ENCODE peak calls at places on chromosomes 13 and 19, in eight cellular contexts. One of them, this sample, is unnamed.
A peak's percentile ranks its signal among the peaks of the same experiment; 100 is the strongest.

GRCh38 chr13:104008571-104009435 is 942.6 kb upstream of the SLC10A2 start:
- DNase-seq in stimulated activated CD4-positive, alpha-beta T cell treated with anti-CD3 and anti-CD28 coated beads, Interleukin-15, amount 100 ng/mL, for 1 hour: no peak
- DNase-seq in CD4-positive, alpha-beta T cell: no peak
- DNase-seq in A549: no peak
- DNase-seq in activated gamma-delta T cell treated with Interleukin-2 at 50 U/mL for 16 hours: no peak
- DNase-seq in activated CD4-positive, alpha-beta T cell treated with anti-CD3 and anti-CD28 coated beads for 24 hours: no peak
- DNase-seq in activated CD4-positive, CD25-positive, alpha-beta regulatory T cell treated with anti-CD3 and anti-CD28 coated beads, Interleukin-2, amount 50 U/mL, for 72 hours: no peak
- DNase-seq in NCI-H2107: no peak
- DNase-seq in this sample: no peak

GRCh38 chr19:11264452-11265176 is 2.3 kb upstream of the DOCK6 start:
- DNase-seq in CD4-positive, alpha-beta T cell: no peak
- DNase-seq in stimulated activated CD4-positive, alpha-beta T cell treated with anti-CD3 and anti-CD28 coated beads, Interleukin-15, amount 100 ng/mL, for 1 hour: no peak
- DNase-seq in activated gamma-delta T cell treated with Interleukin-2 at 50 U/mL for 16 hours: no peak
- DNase-seq in activated CD4-positive, alpha-beta T cell treated with anti-CD3 and anti-CD28 coated beads for 24 hours: no peak
- DNase-seq in NCI-H2107: no peak
- DNase-seq in A549: peak; percentile 38
- DNase-seq in activated CD4-positive, CD25-positive, alpha-beta regulatory T cell treated with anti-CD3 and anti-CD28 coated beads, Interleukin-2, amount 50 U/mL, for 72 hours: no peak
- DNase-seq in this sample: no peak

GRCh38 chr19:13788991-13789390 is 6.3 kb upstream of the ZSWIM4 start:
- DNase-seq in stimulated activated CD4-positive, alpha-beta T cell treated with anti-CD3 and anti-CD28 coated beads, Interleukin-15, amount 100 ng/mL, for 1 hour: no peak
- DNase-seq in NCI-H2107: no peak
- DNase-seq in A549: no peak
- DNase-seq in activated gamma-delta T cell treated with Interleukin-2 at 50 U/mL for 16 hours: peak; percentile 39
- DNase-seq in CD4-positive, alpha-beta T cell: peak; percentile 38
- DNase-seq in activated CD4-positive, alpha-beta T cell treated with anti-CD3 and anti-CD28 coated beads for 24 hours: no peak
- DNase-seq in activated CD4-positive, CD25-positive, alpha-beta regulatory T cell treated with anti-CD3 and anti-CD28 coated beads, Interleukin-2, amount 50 U/mL, for 72 hours: no peak
- DNase-seq in this sample: no peak

GRCh38 chr13:40506592-40507446 is 159.6 kb downstream of the FOXO1 start:
- DNase-seq in stimulated activated CD4-positive, alpha-beta T cell treated with anti-CD3 and anti-CD28 coated beads, Interleukin-15, amount 100 ng/mL, for 1 hour: no peak
- DNase-seq in activated gamma-delta T cell treated with Interleukin-2 at 50 U/mL for 16 hours: no peak
- DNase-seq in activated CD4-positive, CD25-positive, alpha-beta regulatory T cell treated with anti-CD3 and anti-CD28 coated beads, Interleukin-2, amount 50 U/mL, for 72 hours: no peak
- DNase-seq in NCI-H2107: no peak
- DNase-seq in A549: no peak
- DNase-seq in activated CD4-positive, alpha-beta T cell treated with anti-CD3 and anti-CD28 coated beads for 24 hours: no peak
- DNase-seq in CD4-positive, alpha-beta T cell: no peak
- DNase-seq in this sample: no peak

GRCh38 chr13:66492479-66492878 is 737.7 kb downstream of the PCDH9 start:
- DNase-seq in activated CD4-positive, CD25-positive, alpha-beta regulatory T cell treated with anti-CD3 and anti-CD28 coated beads, Interleukin-2, amount 50 U/mL, for 72 hours: no peak
- DNase-seq in activated CD4-positive, alpha-beta T cell treated with anti-CD3 and anti-CD28 coated beads for 24 hours: no peak
- DNase-seq in NCI-H2107: no peak
- DNase-seq in A549: peak; percentile 36
- DNase-seq in activated gamma-delta T cell treated with Interleukin-2 at 50 U/mL for 16 hours: no peak
- DNase-seq in stimulated activated CD4-positive, alpha-beta T cell treated with anti-CD3 and anti-CD28 coated beads, Interleukin-15, amount 100 ng/mL, for 1 hour: no peak
- DNase-seq in CD4-positive, alpha-beta T cell: no peak
- DNase-seq in this sample: no peak

GRCh38 chr19:29545866-29546582 is 20.2 kb downstream of the VSTM2B start:
- DNase-seq in A549: no peak
- DNase-seq in activated CD4-positive, alpha-beta T cell treated with anti-CD3 and anti-CD28 coated beads for 24 hours: no peak
- DNase-seq in CD4-positive, alpha-beta T cell: no peak
- DNase-seq in NCI-H2107: no peak
- DNase-seq in activated gamma-delta T cell treated with Interleukin-2 at 50 U/mL for 16 hours: no peak
- DNase-seq in stimulated activated CD4-positive, alpha-beta T cell treated with anti-CD3 and anti-CD28 coated beads, Interleukin-15, amount 100 ng/mL, for 1 hour: no peak
- DNase-seq in activated CD4-positive, CD25-positive, alpha-beta regulatory T cell treated with anti-CD3 and anti-CD28 coated beads, Interleukin-2, amount 50 U/mL, for 72 hours: no peak
- DNase-seq in this sample: no peak

GRCh38 chr13:27336005-27336673 is 65.5 kb downstream of the RASL11A start:
- DNase-seq in NCI-H2107: no peak
- DNase-seq in A549: no peak
- DNase-seq in activated CD4-positive, alpha-beta T cell treated with anti-CD3 and anti-CD28 coated beads for 24 hours: no peak
- DNase-seq in stimulated activated CD4-positive, alpha-beta T cell treated with anti-CD3 and anti-CD28 coated beads, Interleukin-15, amount 100 ng/mL, for 1 hour: no peak
- DNase-seq in CD4-positive, alpha-beta T cell: no peak
- DNase-seq in activated gamma-delta T cell treated with Interleukin-2 at 50 U/mL for 16 hours: no peak
- DNase-seq in activated CD4-positive, CD25-positive, alpha-beta regulatory T cell treated with anti-CD3 and anti-CD28 coated beads, Interleukin-2, amount 50 U/mL, for 72 hours: no peak
- DNase-seq in this sample: no peak

GRCh38 chr19:6063576-6063961 is 46.7 kb downstream of the RFX2 start:
- DNase-seq in stimulated activated CD4-positive, alpha-beta T cell treated with anti-CD3 and anti-CD28 coated beads, Interleukin-15, amount 100 ng/mL, for 1 hour: no peak
- DNase-seq in activated CD4-positive, alpha-beta T cell treated with anti-CD3 and anti-CD28 coated beads for 24 hours: no peak
- DNase-seq in CD4-positive, alpha-beta T cell: no peak
- DNase-seq in A549: no peak
- DNase-seq in activated gamma-delta T cell treated with Interleukin-2 at 50 U/mL for 16 hours: no peak
- DNase-seq in activated CD4-positive, CD25-positive, alpha-beta regulatory T cell treated with anti-CD3 and anti-CD28 coated beads, Interleukin-2, amount 50 U/mL, for 72 hours: peak; percentile 23
- DNase-seq in NCI-H2107: no peak
- DNase-seq in this sample: no peak

GRCh38 chr13:45468676-45469075 is 3.9 kb downstream of the COG3 start:
- DNase-seq in activated CD4-positive, CD25-positive, alpha-beta regulatory T cell treated with anti-CD3 and anti-CD28 coated beads, Interleukin-2, amount 50 U/mL, for 72 hours: no peak
- DNase-seq in NCI-H2107: no peak
- DNase-seq in stimulated activated CD4-positive, alpha-beta T cell treated with anti-CD3 and anti-CD28 coated beads, Interleukin-15, amount 100 ng/mL, for 1 hour: no peak
- DNase-seq in activated CD4-positive, alpha-beta T cell treated with anti-CD3 and anti-CD28 coated beads for 24 hours: no peak
- DNase-seq in CD4-positive, alpha-beta T cell: no peak
- DNase-seq in activated gamma-delta T cell treated with Interleukin-2 at 50 U/mL for 16 hours: no peak
- DNase-seq in A549: no peak
- DNase-seq in this sample: no peak

GRCh38 chr19:29329460-29330134 is 116.6 kb upstream of the UQCRFS1 start:
- DNase-seq in activated gamma-delta T cell treated with Interleukin-2 at 50 U/mL for 16 hours: no peak
- DNase-seq in activated CD4-positive, CD25-positive, alpha-beta regulatory T cell treated with anti-CD3 and anti-CD28 coated beads, Interleukin-2, amount 50 U/mL, for 72 hours: no peak
- DNase-seq in NCI-H2107: no peak
- DNase-seq in stimulated activated CD4-positive, alpha-beta T cell treated with anti-CD3 and anti-CD28 coated beads, Interleukin-15, amount 100 ng/mL, for 1 hour: no peak
- DNase-seq in CD4-positive, alpha-beta T cell: no peak
- DNase-seq in A549: peak; percentile 36
- DNase-seq in activated CD4-positive, alpha-beta T cell treated with anti-CD3 and anti-CD28 coated beads for 24 hours: no peak
- DNase-seq in this sample: no peak

GRCh38 chr19:8036438-8037099 is 16.0 kb upstream of the CCL25 start:
- DNase-seq in activated CD4-positive, alpha-beta T cell treated with anti-CD3 and anti-CD28 coated beads for 24 hours: no peak
- DNase-seq in stimulated activated CD4-positive, alpha-beta T cell treated with anti-CD3 and anti-CD28 coated beads, Interleukin-15, amount 100 ng/mL, for 1 hour: no peak
- DNase-seq in activated CD4-positive, CD25-positive, alpha-beta regulatory T cell treated with anti-CD3 and anti-CD28 coated beads, Interleukin-2, amount 50 U/mL, for 72 hours: no peak
- DNase-seq in NCI-H2107: peak; percentile 57
- DNase-seq in A549: no peak
- DNase-seq in CD4-positive, alpha-beta T cell: no peak
- DNase-seq in activated gamma-delta T cell treated with Interleukin-2 at 50 U/mL for 16 hours: no peak
- DNase-seq in this sample: no peak

GRCh38 chr13:91314888-91315287 is 32.6 kb upstream of the MIR17HG start:
- DNase-seq in A549: no peak
- DNase-seq in stimulated activated CD4-positive, alpha-beta T cell treated with anti-CD3 and anti-CD28 coated beads, Interleukin-15, amount 100 ng/mL, for 1 hour: no peak
- DNase-seq in CD4-positive, alpha-beta T cell: no peak
- DNase-seq in NCI-H2107: no peak
- DNase-seq in activated CD4-positive, alpha-beta T cell treated with anti-CD3 and anti-CD28 coated beads for 24 hours: no peak
- DNase-seq in activated gamma-delta T cell treated with Interleukin-2 at 50 U/mL for 16 hours: no peak
- DNase-seq in activated CD4-positive, CD25-positive, alpha-beta regulatory T cell treated with anti-CD3 and anti-CD28 coated beads, Interleukin-2, amount 50 U/mL, for 72 hours: no peak
- DNase-seq in this sample: no peak

GRCh38 chr13:57672168-57672567 is 40.6 kb downstream of the PCDH17 start:
- DNase-seq in CD4-positive, alpha-beta T cell: no peak
- DNase-seq in activated CD4-positive, alpha-beta T cell treated with anti-CD3 and anti-CD28 coated beads for 24 hours: no peak
- DNase-seq in activated gamma-delta T cell treated with Interleukin-2 at 50 U/mL for 16 hours: no peak
- DNase-seq in NCI-H2107: no peak
- DNase-seq in A549: no peak
- DNase-seq in activated CD4-positive, CD25-positive, alpha-beta regulatory T cell treated with anti-CD3 and anti-CD28 coated beads, Interleukin-2, amount 50 U/mL, for 72 hours: no peak
- DNase-seq in stimulated activated CD4-positive, alpha-beta T cell treated with anti-CD3 and anti-CD28 coated beads, Interleukin-15, amount 100 ng/mL, for 1 hour: no peak
- DNase-seq in this sample: no peak

GRCh38 chr13:70568571-70568970 is 460.3 kb upstream of the KLHL1 start:
- DNase-seq in stimulated activated CD4-positive, alpha-beta T cell treated with anti-CD3 and anti-CD28 coated beads, Interleukin-15, amount 100 ng/mL, for 1 hour: no peak
- DNase-seq in activated CD4-positive, CD25-positive, alpha-beta regulatory T cell treated with anti-CD3 and anti-CD28 coated beads, Interleukin-2, amount 50 U/mL, for 72 hours: no peak
- DNase-seq in activated gamma-delta T cell treated with Interleukin-2 at 50 U/mL for 16 hours: no peak
- DNase-seq in CD4-positive, alpha-beta T cell: no peak
- DNase-seq in A549: peak; percentile 45
- DNase-seq in NCI-H2107: peak; percentile 12
- DNase-seq in activated CD4-positive, alpha-beta T cell treated with anti-CD3 and anti-CD28 coated beads for 24 hours: no peak
- DNase-seq in this sample: no peak

GRCh38 chr19:18650048-18650435 is 13.2 kb downstream of the KLHL26 start:
- DNase-seq in activated CD4-positive, alpha-beta T cell treated with anti-CD3 and anti-CD28 coated beads for 24 hours: no peak
- DNase-seq in CD4-positive, alpha-beta T cell: no peak
- DNase-seq in A549: no peak
- DNase-seq in stimulated activated CD4-positive, alpha-beta T cell treated with anti-CD3 and anti-CD28 coated beads, Interleukin-15, amount 100 ng/mL, for 1 hour: no peak
- DNase-seq in activated CD4-positive, CD25-positive, alpha-beta regulatory T cell treated with anti-CD3 and anti-CD28 coated beads, Interleukin-2, amount 50 U/mL, for 72 hours: no peak
- DNase-seq in activated gamma-delta T cell treated with Interleukin-2 at 50 U/mL for 16 hours: no peak
- DNase-seq in NCI-H2107: no peak
- DNase-seq in this sample: no peak

GRCh38 chr19:49896863-49897621 is at the start of gene IL4I1:
- DNase-seq in CD4-positive, alpha-beta T cell: peak; percentile 60
- DNase-seq in NCI-H2107: no peak
- DNase-seq in activated gamma-delta T cell treated with Interleukin-2 at 50 U/mL for 16 hours: peak; percentile 58
- DNase-seq in stimulated activated CD4-positive, alpha-beta T cell treated with anti-CD3 and anti-CD28 coated beads, Interleukin-15, amount 100 ng/mL, for 1 hour: peak; percentile 37
- DNase-seq in A549: no peak
- DNase-seq in activated CD4-positive, alpha-beta T cell treated with anti-CD3 and anti-CD28 coated beads for 24 hours: peak; percentile 46
- DNase-seq in activated CD4-positive, CD25-positive, alpha-beta regulatory T cell treated with anti-CD3 and anti-CD28 coated beads, Interleukin-2, amount 50 U/mL, for 72 hours: peak; percentile 64
- DNase-seq in this sample: no peak

GRCh38 chr19:18006895-18007604 is 920 bp upstream of the ARRDC2 start:
- DNase-seq in stimulated activated CD4-positive, alpha-beta T cell treated with anti-CD3 and anti-CD28 coated beads, Interleukin-15, amount 100 ng/mL, for 1 hour: peak; percentile 74
- DNase-seq in activated CD4-positive, CD25-positive, alpha-beta regulatory T cell treated with anti-CD3 and anti-CD28 coated beads, Interleukin-2, amount 50 U/mL, for 72 hours: peak; percentile 89
- DNase-seq in CD4-positive, alpha-beta T cell: peak; percentile 83
- DNase-seq in activated CD4-positive, alpha-beta T cell treated with anti-CD3 and anti-CD28 coated beads for 24 hours: peak; percentile 75
- DNase-seq in A549: peak; percentile 71
- DNase-seq in activated gamma-delta T cell treated with Interleukin-2 at 50 U/mL for 16 hours: peak; percentile 77
- DNase-seq in NCI-H2107: peak; percentile 70
- DNase-seq in this sample: peak; percentile 98

GRCh38 chr13:62212246-62212645 is 796.6 kb upstream of the PCDH20 start:
- DNase-seq in stimulated activated CD4-positive, alpha-beta T cell treated with anti-CD3 and anti-CD28 coated beads, Interleukin-15, amount 100 ng/mL, for 1 hour: no peak
- DNase-seq in CD4-positive, alpha-beta T cell: no peak
- DNase-seq in activated CD4-positive, alpha-beta T cell treated with anti-CD3 and anti-CD28 coated beads for 24 hours: no peak
- DNase-seq in A549: no peak
- DNase-seq in activated CD4-positive, CD25-positive, alpha-beta regulatory T cell treated with anti-CD3 and anti-CD28 coated beads, Interleukin-2, amount 50 U/mL, for 72 hours: no peak
- DNase-seq in NCI-H2107: no peak
- DNase-seq in activated gamma-delta T cell treated with Interleukin-2 at 50 U/mL for 16 hours: no peak
- DNase-seq in this sample: no peak

GRCh38 chr19:15871570-15871969 is 26.3 kb downstream of the CYP4F2 start:
- DNase-seq in NCI-H2107: no peak
- DNase-seq in activated gamma-delta T cell treated with Interleukin-2 at 50 U/mL for 16 hours: peak; percentile 30
- DNase-seq in stimulated activated CD4-positive, alpha-beta T cell treated with anti-CD3 and anti-CD28 coated beads, Interleukin-15, amount 100 ng/mL, for 1 hour: no peak
- DNase-seq in activated CD4-positive, CD25-positive, alpha-beta regulatory T cell treated with anti-CD3 and anti-CD28 coated beads, Interleukin-2, amount 50 U/mL, for 72 hours: no peak
- DNase-seq in activated CD4-positive, alpha-beta T cell treated with anti-CD3 and anti-CD28 coated beads for 24 hours: no peak
- DNase-seq in CD4-positive, alpha-beta T cell: no peak
- DNase-seq in A549: no peak
- DNase-seq in this sample: no peak

GRCh38 chr19:38707512-38708114 is 36.7 kb downstream of the CAPN12 start:
- DNase-seq in stimulated activated CD4-positive, alpha-beta T cell treated with anti-CD3 and anti-CD28 coated beads, Interleukin-15, amount 100 ng/mL, for 1 hour: no peak
- DNase-seq in NCI-H2107: no peak
- DNase-seq in activated CD4-positive, alpha-beta T cell treated with anti-CD3 and anti-CD28 coated beads for 24 hours: no peak
- DNase-seq in activated gamma-delta T cell treated with Interleukin-2 at 50 U/mL for 16 hours: no peak
- DNase-seq in CD4-positive, alpha-beta T cell: no peak
- DNase-seq in A549: no peak
- DNase-seq in activated CD4-positive, CD25-positive, alpha-beta regulatory T cell treated with anti-CD3 and anti-CD28 coated beads, Interleukin-2, amount 50 U/mL, for 72 hours: no peak
- DNase-seq in this sample: no peak

GRCh38 chr19:4660181-4660791 is 9.9 kb downstream of the MYDGF start:
- DNase-seq in NCI-H2107: no peak
- DNase-seq in activated CD4-positive, alpha-beta T cell treated with anti-CD3 and anti-CD28 coated beads for 24 hours: no peak
- DNase-seq in activated gamma-delta T cell treated with Interleukin-2 at 50 U/mL for 16 hours: no peak
- DNase-seq in stimulated activated CD4-positive, alpha-beta T cell treated with anti-CD3 and anti-CD28 coated beads, Interleukin-15, amount 100 ng/mL, for 1 hour: no peak
- DNase-seq in A549: peak; percentile 50
- DNase-seq in activated CD4-positive, CD25-positive, alpha-beta regulatory T cell treated with anti-CD3 and anti-CD28 coated beads, Interleukin-2, amount 50 U/mL, for 72 hours: no peak
- DNase-seq in CD4-positive, alpha-beta T cell: no peak
- DNase-seq in this sample: no peak

GRCh38 chr13:63864171-63864902 is 2448.7 kb upstream of the PCDH20 start:
- DNase-seq in activated CD4-positive, alpha-beta T cell treated with anti-CD3 and anti-CD28 coated beads for 24 hours: no peak
- DNase-seq in stimulated activated CD4-positive, alpha-beta T cell treated with anti-CD3 and anti-CD28 coated beads, Interleukin-15, amount 100 ng/mL, for 1 hour: no peak
- DNase-seq in NCI-H2107: no peak
- DNase-seq in activated CD4-positive, CD25-positive, alpha-beta regulatory T cell treated with anti-CD3 and anti-CD28 coated beads, Interleukin-2, amount 50 U/mL, for 72 hours: no peak
- DNase-seq in activated gamma-delta T cell treated with Interleukin-2 at 50 U/mL for 16 hours: no peak
- DNase-seq in CD4-positive, alpha-beta T cell: no peak
- DNase-seq in A549: no peak
- DNase-seq in this sample: no peak

GRCh38 chr13:46639033-46639981 is 86.3 kb downstream of the LRCH1 start:
- DNase-seq in stimulated activated CD4-positive, alpha-beta T cell treated with anti-CD3 and anti-CD28 coated beads, Interleukin-15, amount 100 ng/mL, for 1 hour: no peak
- DNase-seq in CD4-positive, alpha-beta T cell: no peak
- DNase-seq in activated gamma-delta T cell treated with Interleukin-2 at 50 U/mL for 16 hours: no peak
- DNase-seq in activated CD4-positive, alpha-beta T cell treated with anti-CD3 and anti-CD28 coated beads for 24 hours: no peak
- DNase-seq in A549: no peak
- DNase-seq in NCI-H2107: no peak
- DNase-seq in activated CD4-positive, CD25-positive, alpha-beta regulatory T cell treated with anti-CD3 and anti-CD28 coated beads, Interleukin-2, amount 50 U/mL, for 72 hours: no peak
- DNase-seq in this sample: no peak

GRCh38 chr13:111411186-111411858 is 90.9 kb downstream of the TEX29 start:
- DNase-seq in stimulated activated CD4-positive, alpha-beta T cell treated with anti-CD3 and anti-CD28 coated beads, Interleukin-15, amount 100 ng/mL, for 1 hour: no peak
- DNase-seq in A549: no peak
- DNase-seq in NCI-H2107: no peak
- DNase-seq in CD4-positive, alpha-beta T cell: no peak
- DNase-seq in activated CD4-positive, alpha-beta T cell treated with anti-CD3 and anti-CD28 coated beads for 24 hours: no peak
- DNase-seq in activated gamma-delta T cell treated with Interleukin-2 at 50 U/mL for 16 hours: no peak
- DNase-seq in activated CD4-positive, CD25-positive, alpha-beta regulatory T cell treated with anti-CD3 and anti-CD28 coated beads, Interleukin-2, amount 50 U/mL, for 72 hours: no peak
- DNase-seq in this sample: no peak

GRCh38 chr13:114039471-114040141 is 65.7 kb upstream of the C13orf46 start:
- DNase-seq in activated gamma-delta T cell treated with Interleukin-2 at 50 U/mL for 16 hours: no peak
- DNase-seq in stimulated activated CD4-positive, alpha-beta T cell treated with anti-CD3 and anti-CD28 coated beads, Interleukin-15, amount 100 ng/mL, for 1 hour: no peak
- DNase-seq in activated CD4-positive, CD25-positive, alpha-beta regulatory T cell treated with anti-CD3 and anti-CD28 coated beads, Interleukin-2, amount 50 U/mL, for 72 hours: no peak
- DNase-seq in NCI-H2107: no peak
- DNase-seq in A549: no peak
- DNase-seq in CD4-positive, alpha-beta T cell: no peak
- DNase-seq in activated CD4-positive, alpha-beta T cell treated with anti-CD3 and anti-CD28 coated beads for 24 hours: no peak
- DNase-seq in this sample: no peak

GRCh38 chr19:45884682-45885555 is 1.0 kb downstream of the IRF2BP1 start:
- DNase-seq in A549: no peak
- DNase-seq in activated gamma-delta T cell treated with Interleukin-2 at 50 U/mL for 16 hours: no peak
- DNase-seq in activated CD4-positive, alpha-beta T cell treated with anti-CD3 and anti-CD28 coated beads for 24 hours: no peak
- DNase-seq in activated CD4-positive, CD25-positive, alpha-beta regulatory T cell treated with anti-CD3 and anti-CD28 coated beads, Interleukin-2, amount 50 U/mL, for 72 hours: no peak
- DNase-seq in NCI-H2107: no peak
- DNase-seq in stimulated activated CD4-positive, alpha-beta T cell treated with anti-CD3 and anti-CD28 coated beads, Interleukin-15, amount 100 ng/mL, for 1 hour: no peak
- DNase-seq in CD4-positive, alpha-beta T cell: no peak
- DNase-seq in this sample: peak; percentile 2

GRCh38 chr19:11387154-11388034 is 3.3 kb upstream of the EPOR start:
- DNase-seq in stimulated activated CD4-positive, alpha-beta T cell treated with anti-CD3 and anti-CD28 coated beads, Interleukin-15, amount 100 ng/mL, for 1 hour: no peak
- DNase-seq in activated CD4-positive, alpha-beta T cell treated with anti-CD3 and anti-CD28 coated beads for 24 hours: no peak
- DNase-seq in activated gamma-delta T cell treated with Interleukin-2 at 50 U/mL for 16 hours: no peak
- DNase-seq in NCI-H2107: no peak
- DNase-seq in CD4-positive, alpha-beta T cell: no peak
- DNase-seq in activated CD4-positive, CD25-positive, alpha-beta regulatory T cell treated with anti-CD3 and anti-CD28 coated beads, Interleukin-2, amount 50 U/mL, for 72 hours: no peak
- DNase-seq in A549: no peak
- DNase-seq in this sample: no peak

GRCh38 chr19:29815231-29815630 is 3.4 kb downstream of the CCNE1 start:
- DNase-seq in activated CD4-positive, alpha-beta T cell treated with anti-CD3 and anti-CD28 coated beads for 24 hours: no peak
- DNase-seq in activated CD4-positive, CD25-positive, alpha-beta regulatory T cell treated with anti-CD3 and anti-CD28 coated beads, Interleukin-2, amount 50 U/mL, for 72 hours: no peak
- DNase-seq in CD4-positive, alpha-beta T cell: no peak
- DNase-seq in stimulated activated CD4-positive, alpha-beta T cell treated with anti-CD3 and anti-CD28 coated beads, Interleukin-15, amount 100 ng/mL, for 1 hour: no peak
- DNase-seq in NCI-H2107: no peak
- DNase-seq in activated gamma-delta T cell treated with Interleukin-2 at 50 U/mL for 16 hours: no peak
- DNase-seq in A549: no peak
- DNase-seq in this sample: no peak

GRCh38 chr19:10412257-10412977 is 7.9 kb upstream of the PDE4A start:
- DNase-seq in NCI-H2107: no peak
- DNase-seq in stimulated activated CD4-positive, alpha-beta T cell treated with anti-CD3 and anti-CD28 coated beads, Interleukin-15, amount 100 ng/mL, for 1 hour: no peak
- DNase-seq in CD4-positive, alpha-beta T cell: no peak
- DNase-seq in activated CD4-positive, alpha-beta T cell treated with anti-CD3 and anti-CD28 coated beads for 24 hours: no peak
- DNase-seq in activated gamma-delta T cell treated with Interleukin-2 at 50 U/mL for 16 hours: no peak
- DNase-seq in A549: no peak
- DNase-seq in activated CD4-positive, CD25-positive, alpha-beta regulatory T cell treated with anti-CD3 and anti-CD28 coated beads, Interleukin-2, amount 50 U/mL, for 72 hours: no peak
- DNase-seq in this sample: no peak

GRCh38 chr19:14505488-14506239 is 9.7 kb upstream of the GIPC1 start:
- DNase-seq in A549: peak; percentile 95
- DNase-seq in activated CD4-positive, alpha-beta T cell treated with anti-CD3 and anti-CD28 coated beads for 24 hours: peak; percentile 64
- DNase-seq in activated gamma-delta T cell treated with Interleukin-2 at 50 U/mL for 16 hours: peak; percentile 74
- DNase-seq in CD4-positive, alpha-beta T cell: peak; percentile 71
- DNase-seq in NCI-H2107: no peak
- DNase-seq in stimulated activated CD4-positive, alpha-beta T cell treated with anti-CD3 and anti-CD28 coated beads, Interleukin-15, amount 100 ng/mL, for 1 hour: peak; percentile 55
- DNase-seq in activated CD4-positive, CD25-positive, alpha-beta regulatory T cell treated with anti-CD3 and anti-CD28 coated beads, Interleukin-2, amount 50 U/mL, for 72 hours: peak; percentile 79
- DNase-seq in this sample: peak; percentile 68

GRCh38 chr19:10692673-10693264 is 8.5 kb upstream of the QTRT1 start:
- DNase-seq in A549: no peak
- DNase-seq in CD4-positive, alpha-beta T cell: no peak
- DNase-seq in NCI-H2107: no peak
- DNase-seq in stimulated activated CD4-positive, alpha-beta T cell treated with anti-CD3 and anti-CD28 coated beads, Interleukin-15, amount 100 ng/mL, for 1 hour: no peak
- DNase-seq in activated CD4-positive, alpha-beta T cell treated with anti-CD3 and anti-CD28 coated beads for 24 hours: no peak
- DNase-seq in activated gamma-delta T cell treated with Interleukin-2 at 50 U/mL for 16 hours: no peak
- DNase-seq in activated CD4-positive, CD25-positive, alpha-beta regulatory T cell treated with anti-CD3 and anti-CD28 coated beads, Interleukin-2, amount 50 U/mL, for 72 hours: no peak
- DNase-seq in this sample: no peak

This sample was measured in 8988T.